ENCODE peak calls at places on chromosomes 12 and 14, in nine cellular contexts. One of them, this sample, is unnamed. For H3K27me3, the result is how much of the 10 kb centered on the place peaks cover.

GRCh38 chr14:74875941-74876913 is at the start of gene PROX2:
- DNase-seq in breast epithelium: no peak
- DNase-seq in neural progenitor cell: peak
- DNase-seq in left ventricle myocardium inferior: no peak
- DNase-seq in heart right ventricle: no peak
- DNase-seq in SJSA1: no peak
- DNase-seq in CD8-positive, alpha-beta T cell: peak
- DNase-seq in fibroblast of lung: no peak
- DNase-seq in GM23338: peak
- DNase-seq in this sample: no peak

GRCh38 chr14:77648520-77649200 is 32.2 kb upstream of the SPTLC2 start:
- DNase-seq in breast epithelium: no peak
- DNase-seq in neural progenitor cell: no peak
- DNase-seq in left ventricle myocardium inferior: no peak
- DNase-seq in heart right ventricle: no peak
- DNase-seq in SJSA1: no peak
- DNase-seq in CD8-positive, alpha-beta T cell: no peak
- DNase-seq in fibroblast of lung: no peak
- DNase-seq in GM23338: no peak
- DNase-seq in this sample: no peak

GRCh38 chr12:53695148-53696138 is 19.6 kb upstream of the ATP5MC2 start:
- DNase-seq in breast epithelium: no peak
- DNase-seq in neural progenitor cell: peak
- DNase-seq in left ventricle myocardium inferior: no peak
- DNase-seq in heart right ventricle: no peak
- DNase-seq in SJSA1: no peak
- DNase-seq in CD8-positive, alpha-beta T cell: no peak
- DNase-seq in fibroblast of lung: peak
- DNase-seq in GM23338: peak
- DNase-seq in this sample: no peak

GRCh38 chr14:94867931-94868597 is 98.2 kb upstream of the GSC start:
- DNase-seq in breast epithelium: no peak
- DNase-seq in neural progenitor cell: peak
- DNase-seq in left ventricle myocardium inferior: no peak
- DNase-seq in heart right ventricle: no peak
- DNase-seq in SJSA1: peak
- DNase-seq in CD8-positive, alpha-beta T cell: no peak
- DNase-seq in fibroblast of lung: peak
- DNase-seq in GM23338: peak
- DNase-seq in this sample: no peak

GRCh38 chr12:16344269-16344668 is 3.2 kb upstream of the MGST1 start:
- DNase-seq in breast epithelium: no peak
- DNase-seq in neural progenitor cell: no peak
- DNase-seq in left ventricle myocardium inferior: no peak
- DNase-seq in heart right ventricle: no peak
- DNase-seq in SJSA1: no peak
- DNase-seq in CD8-positive, alpha-beta T cell: no peak
- DNase-seq in fibroblast of lung: peak
- DNase-seq in GM23338: no peak
- DNase-seq in this sample: no peak

GRCh38 chr12:105226219-105226618 is 9.8 kb downstream of the APPL2 start:
- DNase-seq in breast epithelium: no peak
- DNase-seq in neural progenitor cell: no peak
- DNase-seq in left ventricle myocardium inferior: peak
- DNase-seq in heart right ventricle: peak
- DNase-seq in SJSA1: peak
- DNase-seq in CD8-positive, alpha-beta T cell: peak
- DNase-seq in fibroblast of lung: peak
- DNase-seq in GM23338: peak
- DNase-seq in this sample: peak

GRCh38 chr12:32566663-32567634 is 112.2 kb upstream of the DNM1L start:
- DNase-seq in breast epithelium: no peak
- DNase-seq in neural progenitor cell: no peak
- DNase-seq in left ventricle myocardium inferior: no peak
- DNase-seq in heart right ventricle: no peak
- DNase-seq in SJSA1: peak
- DNase-seq in CD8-positive, alpha-beta T cell: no peak
- DNase-seq in fibroblast of lung: peak
- DNase-seq in GM23338: peak
- DNase-seq in this sample: no peak

GRCh38 chr12:9649532-9649940 is 20.0 kb upstream of the CLEC2D start:
- DNase-seq in breast epithelium: no peak
- DNase-seq in neural progenitor cell: peak
- DNase-seq in left ventricle myocardium inferior: no peak
- DNase-seq in heart right ventricle: no peak
- DNase-seq in SJSA1: peak
- DNase-seq in CD8-positive, alpha-beta T cell: no peak
- DNase-seq in fibroblast of lung: no peak
- DNase-seq in GM23338: peak
- DNase-seq in this sample: no peak

GRCh38 chr12:68865399-68866154 is 57.6 kb downstream of the MDM2 start:
- DNase-seq in breast epithelium: no peak
- DNase-seq in neural progenitor cell: no peak
- DNase-seq in left ventricle myocardium inferior: no peak
- DNase-seq in heart right ventricle: no peak
- DNase-seq in SJSA1: no peak
- DNase-seq in CD8-positive, alpha-beta T cell: no peak
- DNase-seq in fibroblast of lung: peak
- DNase-seq in GM23338: no peak
- DNase-seq in this sample: no peak

GRCh38 chr12:106910202-106910601 is 45.5 kb upstream of the TMEM263 start:
- DNase-seq in breast epithelium: no peak
- DNase-seq in neural progenitor cell: no peak
- DNase-seq in left ventricle myocardium inferior: no peak
- DNase-seq in heart right ventricle: no peak
- DNase-seq in SJSA1: no peak
- DNase-seq in CD8-positive, alpha-beta T cell: no peak
- DNase-seq in fibroblast of lung: no peak
- DNase-seq in GM23338: no peak
- DNase-seq in this sample: no peak

GRCh38 chr12:57169046-57169795 is 21.8 kb upstream of the LRP1-AS start:
- DNase-seq in breast epithelium: no peak
- DNase-seq in neural progenitor cell: no peak
- DNase-seq in left ventricle myocardium inferior: no peak
- DNase-seq in heart right ventricle: no peak
- DNase-seq in SJSA1: no peak
- DNase-seq in CD8-positive, alpha-beta T cell: no peak
- DNase-seq in fibroblast of lung: no peak
- DNase-seq in GM23338: no peak
- DNase-seq in this sample: no peak

GRCh38 chr14:94165744-94166143 is 8.4 kb upstream of the PPP4R4 start:
- DNase-seq in breast epithelium: no peak
- DNase-seq in neural progenitor cell: no peak
- DNase-seq in left ventricle myocardium inferior: no peak
- DNase-seq in heart right ventricle: no peak
- DNase-seq in SJSA1: no peak
- DNase-seq in CD8-positive, alpha-beta T cell: no peak
- DNase-seq in fibroblast of lung: no peak
- DNase-seq in GM23338: no peak
- DNase-seq in this sample: no peak

GRCh38 chr14:39370415-39370814 is 61.8 kb downstream of the FBXO33 start:
- DNase-seq in breast epithelium: no peak
- DNase-seq in neural progenitor cell: no peak
- DNase-seq in left ventricle myocardium inferior: no peak
- DNase-seq in heart right ventricle: no peak
- DNase-seq in SJSA1: no peak
- DNase-seq in CD8-positive, alpha-beta T cell: no peak
- DNase-seq in fibroblast of lung: no peak
- DNase-seq in GM23338: no peak
- DNase-seq in this sample: no peak

GRCh38 chr14:39376671-39377403 is 55.4 kb downstream of the FBXO33 start:
- DNase-seq in breast epithelium: no peak
- DNase-seq in neural progenitor cell: no peak
- DNase-seq in left ventricle myocardium inferior: no peak
- DNase-seq in heart right ventricle: no peak
- DNase-seq in SJSA1: peak
- DNase-seq in CD8-positive, alpha-beta T cell: no peak
- DNase-seq in fibroblast of lung: peak
- DNase-seq in GM23338: peak
- DNase-seq in this sample: no peak

GRCh38 chr14:39374846-39375245 is 57.4 kb downstream of the FBXO33 start:
- DNase-seq in breast epithelium: no peak
- DNase-seq in neural progenitor cell: no peak
- DNase-seq in left ventricle myocardium inferior: no peak
- DNase-seq in heart right ventricle: no peak
- DNase-seq in SJSA1: no peak
- DNase-seq in CD8-positive, alpha-beta T cell: no peak
- DNase-seq in fibroblast of lung: peak
- DNase-seq in GM23338: no peak
- DNase-seq in this sample: no peak

GRCh38 chr14:39369029-39369428 is 63.2 kb downstream of the FBXO33 start:
- DNase-seq in breast epithelium: no peak
- DNase-seq in neural progenitor cell: peak
- DNase-seq in left ventricle myocardium inferior: no peak
- DNase-seq in heart right ventricle: no peak
- DNase-seq in SJSA1: no peak
- DNase-seq in CD8-positive, alpha-beta T cell: no peak
- DNase-seq in fibroblast of lung: no peak
- DNase-seq in GM23338: no peak
- DNase-seq in this sample: no peak

DNA sequence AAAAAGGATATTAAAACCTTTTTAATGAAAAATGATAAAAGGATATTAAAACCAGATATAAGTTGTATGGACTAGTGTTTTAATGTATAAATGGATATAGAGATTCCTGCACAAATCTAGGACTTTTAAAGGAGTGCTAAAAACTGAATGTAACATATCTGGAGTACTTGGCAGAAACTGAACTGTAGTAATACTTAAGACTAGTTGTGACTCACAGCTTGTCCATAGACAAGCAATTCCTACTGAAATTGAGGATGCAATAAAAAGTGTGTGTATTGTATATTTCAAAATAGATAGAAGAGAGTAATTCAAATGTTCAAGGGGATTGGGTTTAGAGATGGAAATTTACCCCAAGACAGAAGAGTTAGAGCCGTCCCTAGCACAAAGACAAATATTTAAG is 59.6 kb downstream of the FBXO33 start:
- DNase-seq in breast epithelium: no peak
- DNase-seq in neural progenitor cell: no peak
- DNase-seq in left ventricle myocardium inferior: no peak
- DNase-seq in heart right ventricle: no peak
- DNase-seq in SJSA1: no peak
- DNase-seq in CD8-positive, alpha-beta T cell: no peak
- DNase-seq in fibroblast of lung: peak
- DNase-seq in GM23338: no peak
- DNase-seq in this sample: no peak
- H3K27me3 ChIP-seq in breast epithelium: under half
- H3K27me3 ChIP-seq in neural progenitor cell: under half
- H3K27me3 ChIP-seq in left ventricle myocardium inferior: under half
- H3K27me3 ChIP-seq in heart right ventricle: under half
- H3K27me3 ChIP-seq in SJSA1: under half
- H3K27me3 ChIP-seq in CD8-positive, alpha-beta T cell: under half
- H3K27me3 ChIP-seq in fibroblast of lung: under half
- H3K27me3 ChIP-seq in GM23338: under half
- H3K27me3 ChIP-seq in this sample: under half

GRCh38 chr12:49954863-49955830 is 4.6 kb downstream of the AQP2 start:
- DNase-seq in breast epithelium: no peak
- DNase-seq in neural progenitor cell: no peak
- DNase-seq in left ventricle myocardium inferior: no peak
- DNase-seq in heart right ventricle: no peak
- DNase-seq in SJSA1: no peak
- DNase-seq in CD8-positive, alpha-beta T cell: no peak
- DNase-seq in fibroblast of lung: no peak
- DNase-seq in GM23338: peak
- DNase-seq in this sample: no peak
- H3K27me3 ChIP-seq in breast epithelium: under half
- H3K27me3 ChIP-seq in neural progenitor cell: half or more
- H3K27me3 ChIP-seq in left ventricle myocardium inferior: half or more
- H3K27me3 ChIP-seq in heart right ventricle: under half
- H3K27me3 ChIP-seq in SJSA1: under half
- H3K27me3 ChIP-seq in CD8-positive, alpha-beta T cell: under half
- H3K27me3 ChIP-seq in fibroblast of lung: half or more
- H3K27me3 ChIP-seq in GM23338: half or more
- H3K27me3 ChIP-seq in this sample: under half

DNA sequence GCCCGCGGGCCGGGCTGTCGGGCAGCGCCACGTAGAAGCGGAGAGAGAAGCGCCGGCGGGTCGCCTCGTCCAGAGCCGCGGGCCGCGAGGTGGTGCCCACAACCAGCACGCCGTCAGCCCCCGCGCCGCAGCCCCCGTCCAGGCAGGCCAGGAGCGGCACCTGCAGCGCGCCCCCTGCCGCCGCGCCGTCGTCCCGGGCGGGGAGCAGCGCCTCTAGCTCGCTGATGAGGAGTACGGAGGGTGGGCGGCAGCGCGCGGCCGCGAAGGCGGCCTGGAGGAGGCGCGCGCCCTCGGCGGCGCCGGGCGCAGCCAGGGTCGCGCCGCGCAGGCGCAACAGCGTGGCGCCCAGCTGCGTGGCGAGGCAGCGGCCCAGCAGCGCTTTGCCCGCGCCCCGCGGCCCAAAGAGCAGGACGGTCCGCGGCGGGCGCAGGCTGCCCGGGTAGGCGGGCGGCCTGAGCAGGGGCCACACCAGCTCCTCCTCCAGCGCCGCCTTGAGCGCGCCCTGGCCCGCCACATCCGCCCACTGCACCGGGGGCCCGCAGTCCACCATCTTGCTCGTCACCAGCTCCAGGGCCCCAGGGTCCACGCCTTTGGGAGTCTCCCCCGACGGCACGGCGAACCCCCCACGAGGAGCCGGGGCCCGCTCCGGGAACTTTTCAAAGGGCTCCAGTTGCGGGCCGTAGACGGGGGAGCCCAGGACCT is 27.6 kb downstream of the FIGNL2 start:
- DNase-seq in breast epithelium: no peak
- DNase-seq in neural progenitor cell: peak
- DNase-seq in left ventricle myocardium inferior: peak
- DNase-seq in heart right ventricle: peak
- DNase-seq in SJSA1: peak
- DNase-seq in CD8-positive, alpha-beta T cell: peak
- DNase-seq in fibroblast of lung: peak
- DNase-seq in GM23338: peak
- DNase-seq in this sample: peak
- H3K27me3 ChIP-seq in breast epithelium: under half
- H3K27me3 ChIP-seq in neural progenitor cell: under half
- H3K27me3 ChIP-seq in left ventricle myocardium inferior: under half
- H3K27me3 ChIP-seq in heart right ventricle: under half
- H3K27me3 ChIP-seq in SJSA1: under half
- H3K27me3 ChIP-seq in CD8-positive, alpha-beta T cell: under half
- H3K27me3 ChIP-seq in fibroblast of lung: under half
- H3K27me3 ChIP-seq in GM23338: half or more
- H3K27me3 ChIP-seq in this sample: under half

DNA sequence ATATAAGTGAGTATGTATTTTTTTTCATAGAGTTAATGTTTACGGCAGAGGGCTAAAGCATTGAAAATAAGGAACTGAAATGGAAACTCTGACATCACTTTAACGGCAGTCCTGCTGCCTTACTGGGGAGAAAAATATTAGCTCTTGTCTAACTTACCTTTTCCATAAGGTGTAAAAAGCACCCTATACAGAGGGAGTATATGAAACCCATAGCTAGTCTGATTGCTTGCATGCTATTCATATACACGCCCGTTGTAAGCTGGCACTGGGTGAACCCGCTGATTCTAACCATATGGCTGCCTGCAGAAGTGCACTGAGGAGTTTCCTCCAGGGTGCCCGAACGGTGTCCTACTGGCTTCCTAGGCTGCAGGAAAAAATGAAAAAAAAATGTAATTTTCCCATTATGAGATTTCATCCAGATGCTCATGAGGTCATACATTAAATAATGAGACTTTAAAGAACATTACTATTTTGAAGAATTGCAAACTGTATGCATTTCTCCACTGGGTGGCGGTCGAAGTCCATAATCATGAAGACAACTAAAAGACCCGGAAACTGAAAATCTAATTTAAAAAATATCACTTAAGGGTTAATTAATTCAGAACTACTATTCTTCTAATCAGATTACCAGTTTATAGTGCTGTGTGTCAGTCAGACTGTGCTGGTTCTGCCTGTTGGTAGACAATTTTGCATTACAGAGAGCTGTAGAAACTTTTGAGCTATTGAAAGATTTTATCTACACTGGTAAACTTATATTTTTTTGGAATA is 144.7 kb downstream of the ALX1 start:
- DNase-seq in breast epithelium: no peak
- DNase-seq in neural progenitor cell: peak
- DNase-seq in left ventricle myocardium inferior: no peak
- DNase-seq in heart right ventricle: no peak
- DNase-seq in SJSA1: no peak
- DNase-seq in CD8-positive, alpha-beta T cell: no peak
- DNase-seq in fibroblast of lung: peak
- DNase-seq in GM23338: peak
- DNase-seq in this sample: no peak
- H3K27me3 ChIP-seq in breast epithelium: under half
- H3K27me3 ChIP-seq in neural progenitor cell: under half
- H3K27me3 ChIP-seq in left ventricle myocardium inferior: under half
- H3K27me3 ChIP-seq in heart right ventricle: under half
- H3K27me3 ChIP-seq in SJSA1: under half
- H3K27me3 ChIP-seq in CD8-positive, alpha-beta T cell: under half
- H3K27me3 ChIP-seq in fibroblast of lung: under half
- H3K27me3 ChIP-seq in GM23338: under half
- H3K27me3 ChIP-seq in this sample: under half